ENCODE peak calls at places on chromosome 12, in four cellular contexts. L, N, W and V are unnamed samples.

GRCh38 chr12:90978117-90978770 is 23.3 kb upstream of the CCER1 start:
- DNase-seq in N (no peak), L (peak; percentile 36), W (peak; percentile 71), V (no peak)

GRCh38 chr12:57815177-57816000 is 3.1 kb downstream of the AVIL start:
- DNase-seq in W (no peak), N (no peak), L (no peak), V (no peak)

GRCh38 chr12:25034676-25035075 is 85.8 kb upstream of the BCAT1 start:
- DNase-seq in N (no peak), W (peak; percentile 36), L (no peak), V (no peak)

GRCh38 chr12:123106640-123107359 is 44.1 kb downstream of the PITPNM2 start:
- DNase-seq in L (no peak), W (no peak), N (peak; percentile 48), V (no peak)

GRCh38 chr12:88566430-88566829 is 13.8 kb downstream of the KITLG start:
- DNase-seq in L (no peak), N (no peak), W (peak; percentile 44), V (no peak)

GRCh38 chr12:2959508-2960431 is 573 bp downstream of the TEAD4 start:
- DNase-seq in N (no peak), L (peak; percentile 58), W (peak; percentile 66), V (peak; percentile 72)

GRCh38 chr12:19833775-19834501 is 394.6 kb downstream of the AEBP2 start:
- DNase-seq in N (no peak), W (peak; percentile 48), L (no peak), V (no peak)

GRCh38 chr12:28349196-28349595 is 158.9 kb downstream of the CCDC91 start:
- DNase-seq in L (no peak), W (no peak), N (no peak), V (no peak)

GRCh38 chr12:115640929-115641328 is 636.6 kb downstream of the MED13L start:
- DNase-seq in L (no peak), N (no peak), W (peak; percentile 32), V (no peak)

GRCh38 chr12:121966959-121967358 is 48.6 kb downstream of the CFAP251 start:
- DNase-seq in N (no peak), W (no peak), L (no peak), V (no peak)

GRCh38 chr12:103556890-103557667 is 30.0 kb upstream of the STAB2 start:
- DNase-seq in W (no peak), N (no peak), L (no peak), V (no peak)

GRCh38 chr12:68785823-68786222 is 22.2 kb upstream of the MDM2 start:
- DNase-seq in N (no peak), L (no peak), W (no peak), V (no peak)

GRCh38 chr12:102034346-102034745 is 27.4 kb downstream of the WASHC3 start:
- DNase-seq in L (no peak), W (no peak), N (no peak), V (no peak)

GRCh38 chr12:105032703-105033357 is 46.7 kb downstream of the NOPCHAP1 start:
- DNase-seq in W (no peak), N (no peak), L (no peak), V (no peak)

GRCh38 chr12:68373836-68374314 is 41.7 kb upstream of the MDM1 start:
- DNase-seq in N (no peak), L (no peak), W (no peak), V (no peak)

GRCh38 chr12:38704455-38704854 is 200.9 kb downstream of the CPNE8 start:
- DNase-seq in L (no peak), W (no peak), N (no peak), V (no peak)

GRCh38 chr12:12265571-12266388 is 1.1 kb downstream of the LRP6 start:
- DNase-seq in N (no peak), L (peak; percentile 7), W (peak; percentile 50), V (no peak)

GRCh38 chr12:113432976-113433375 is 10.8 kb downstream of the SDSL start:
- DNase-seq in W (no peak), L (no peak), N (no peak), V (no peak)

GRCh38 chr12:28883406-28883997 is 265.6 kb upstream of the FAR2 start:
- DNase-seq in L (no peak), W (no peak), N (no peak), V (no peak)

GRCh38 chr12:63508543-63508942 is 159.8 kb downstream of the DPY19L2 start:
- DNase-seq in N (no peak), L (no peak), W (no peak), V (no peak)

GRCh38 chr12:49187184-49187583 is 1.7 kb downstream of the TUBA1A start:
- DNase-seq in W (peak; percentile 11), N (no peak), L (no peak), V (peak; percentile 36)

GRCh38 chr12:126454581-126454980 is 1389.3 kb downstream of the AACS start:
- DNase-seq in L (no peak), W (no peak), N (no peak), V (no peak)

GRCh38 chr12:90098132-90098779 is 389.6 kb upstream of the ATP2B1 start:
- DNase-seq in L (no peak), N (no peak), W (no peak), V (no peak)

GRCh38 chr12:18250313-18250916 is 10.9 kb upstream of the PIK3C2G start:
- DNase-seq in L (peak; percentile 25), W (peak; percentile 72), N (no peak), V (no peak)

GRCh38 chr12:110199360-110200123 is 75.4 kb downstream of the IFT81 start:
- DNase-seq in N (no peak), W (peak; percentile 60), L (peak; percentile 2), V (no peak)

GRCh38 chr12:24476310-24476709 is 472.6 kb downstream of the BCAT1 start:
- DNase-seq in N (no peak), W (no peak), L (no peak), V (no peak)

GRCh38 chr12:8817856-8818255 is 4.6 kb upstream of the A2ML1 start:
- DNase-seq in N (no peak), L (no peak), W (no peak), V (no peak)